ENCODE peak calls at places on chromosomes 12 and 14, in four cellular contexts. Y is suprapubic skin, F is fibroblast of the aortic adventitia, D is B cell. A is an unnamed sample.

GRCh38 chr14:88232783-88233182 is 90.3 kb downstream of the KCNK10 start:
- DNase-seq in D (no peak), Y (no peak), F (no peak), A (no peak)

GRCh38 chr12:75361408-75361807 is 26.9 kb downstream of the GLIPR1L1 start:
- DNase-seq in D (no peak), Y (no peak), F (no peak), A (no peak)

GRCh38 chr12:116539361-116539771 is 19.8 kb upstream of the MAP1LC3B2 start:
- DNase-seq in F (peak; percentile 39), Y (no peak), D (no peak), A (no peak)

GRCh38 chr14:51093371-51094281 is 1.3 kb downstream of the TRIM9 start:
- DNase-seq in F (no peak), Y (no peak), D (peak; percentile 59), A (peak; percentile 54)

GRCh38 chr12:16609140-16609539 is 3.2 kb upstream of the LMO3 start:
- DNase-seq in D (no peak), Y (no peak), F (no peak), A (no peak)

GRCh38 chr14:88825078-88825458 is 617 bp downstream of the TTC8 start:
- DNase-seq in F (peak; percentile 25), D (no peak), Y (no peak), A (no peak)

GRCh38 chr12:27879708-27880107 is 92.8 kb downstream of the PTHLH start:
- DNase-seq in F (no peak), Y (no peak), D (no peak), A (no peak)

GRCh38 chr12:68785358-68785757 is 22.6 kb upstream of the MDM2 start:
- DNase-seq in D (no peak), F (peak; percentile 29), Y (no peak), A (no peak)

GRCh38 chr12:25041006-25041741 is 92.3 kb upstream of the BCAT1 start:
- DNase-seq in Y (no peak), F (peak; percentile 5), D (no peak), A (no peak)

GRCh38 chr12:21350975-21351374 is 16.3 kb upstream of the SLCO1A2 start:
- DNase-seq in F (no peak), Y (no peak), D (no peak), A (no peak)

GRCh38 chr14:24367506-24368214 is at the start of gene NFATC4:
- DNase-seq in D (no peak), F (peak; percentile 99), Y (peak; percentile 88), A (peak; percentile 82)

GRCh38 chr12:114166360-114166759 is 200.2 kb upstream of the RBM19 start:
- DNase-seq in D (no peak), Y (no peak), F (peak; percentile 42), A (peak; percentile 12)

GRCh38 chr14:103007555-103007954 is 49.8 kb downstream of the CDC42BPB start:
- DNase-seq in Y (no peak), D (no peak), F (no peak), A (no peak)

GRCh38 chr12:27772328-27773049 is 7.5 kb upstream of the KLHL42 start:
- DNase-seq in D (no peak), Y (no peak), F (no peak), A (no peak)

GRCh38 chr12:54993181-54993835 is 8.7 kb upstream of the TESPA1 start:
- DNase-seq in F (peak; percentile 73), D (peak; percentile 57), Y (no peak), A (peak; percentile 64)

GRCh38 chr12:58395470-58395869 is 454.1 kb downstream of the ATP23 start:
- DNase-seq in D (no peak), F (no peak), Y (no peak), A (no peak)

GRCh38 chr14:35405304-35405996 is 901 bp upstream of the NFKBIA start:
- DNase-seq in D (no peak), Y (no peak), F (peak; percentile 32), A (no peak)

GRCh38 chr14:68616255-68616902 is 176.5 kb downstream of the ZFP36L1 start:
- DNase-seq in D (no peak), Y (no peak), F (peak; percentile 50), A (no peak)

DNA sequence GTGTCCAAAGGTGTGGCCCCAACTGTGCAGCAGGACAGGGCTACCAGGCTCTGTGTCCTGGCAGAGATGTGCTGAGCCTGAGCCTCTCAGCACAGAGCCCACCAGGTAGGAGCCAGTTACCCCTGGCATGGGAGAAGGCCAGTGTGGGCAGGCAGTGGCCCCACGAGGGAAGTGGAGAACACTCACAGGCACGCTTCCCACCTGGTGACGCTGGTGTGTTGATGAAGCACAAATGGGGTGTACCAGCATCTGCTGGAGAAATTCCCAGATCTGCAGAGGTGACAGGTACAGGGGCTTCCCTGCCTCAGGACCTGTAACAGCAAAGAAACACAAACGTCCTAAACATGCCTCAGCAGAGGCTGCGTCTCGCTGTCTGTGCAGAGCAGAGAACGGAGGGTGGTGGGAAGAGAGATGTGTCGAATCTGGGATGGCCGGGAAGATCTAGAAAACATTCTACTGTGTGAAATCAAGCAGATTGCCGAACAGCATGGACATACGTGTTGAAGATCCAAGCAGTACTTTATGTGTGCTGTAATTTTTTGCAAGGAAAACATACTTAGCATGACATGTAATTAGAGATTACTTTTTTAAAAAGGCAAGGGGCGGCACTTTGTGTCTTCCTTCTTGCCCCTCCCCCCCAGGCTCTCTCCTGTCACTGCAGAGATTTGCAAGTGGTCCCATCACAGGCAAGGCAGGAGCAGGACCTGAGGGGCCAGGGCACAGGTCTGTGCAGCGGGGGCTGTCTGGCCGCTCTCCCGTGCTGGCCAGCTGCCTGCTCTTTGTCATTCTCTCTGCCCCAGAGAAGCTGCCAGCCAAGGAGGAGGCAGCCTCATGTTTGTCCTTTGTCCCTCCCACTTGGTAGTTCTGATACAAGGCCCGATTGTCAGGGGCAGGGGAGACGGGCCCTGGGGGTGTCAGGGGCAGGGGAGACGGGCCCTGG is 17.3 kb downstream of the HIP1R start:
- DNase-seq in D (peak; percentile 34), Y (peak; percentile 67), F (peak; percentile 25), A (no peak)
- TF ChIP-seq CTCF in D (no peak), Y (no peak), F (no peak), A (no peak)

GRCh38 chr12:45285717-45286116 is 69.8 kb downstream of the ANO6 start:
- DNase-seq in F (no peak), Y (no peak), D (no peak), A (no peak)

GRCh38 chr12:45282411-45282810 is 66.5 kb downstream of the ANO6 start:
- DNase-seq in F (no peak), D (no peak), Y (no peak), A (no peak)

GRCh38 chr12:45286621-45287020 is 70.7 kb downstream of the ANO6 start:
- DNase-seq in Y (no peak), F (no peak), D (no peak), A (no peak)

GRCh38 chr12:45281994-45282393 is 66.1 kb downstream of the ANO6 start:
- DNase-seq in Y (no peak), D (no peak), F (peak; percentile 29), A (no peak)

DNA sequence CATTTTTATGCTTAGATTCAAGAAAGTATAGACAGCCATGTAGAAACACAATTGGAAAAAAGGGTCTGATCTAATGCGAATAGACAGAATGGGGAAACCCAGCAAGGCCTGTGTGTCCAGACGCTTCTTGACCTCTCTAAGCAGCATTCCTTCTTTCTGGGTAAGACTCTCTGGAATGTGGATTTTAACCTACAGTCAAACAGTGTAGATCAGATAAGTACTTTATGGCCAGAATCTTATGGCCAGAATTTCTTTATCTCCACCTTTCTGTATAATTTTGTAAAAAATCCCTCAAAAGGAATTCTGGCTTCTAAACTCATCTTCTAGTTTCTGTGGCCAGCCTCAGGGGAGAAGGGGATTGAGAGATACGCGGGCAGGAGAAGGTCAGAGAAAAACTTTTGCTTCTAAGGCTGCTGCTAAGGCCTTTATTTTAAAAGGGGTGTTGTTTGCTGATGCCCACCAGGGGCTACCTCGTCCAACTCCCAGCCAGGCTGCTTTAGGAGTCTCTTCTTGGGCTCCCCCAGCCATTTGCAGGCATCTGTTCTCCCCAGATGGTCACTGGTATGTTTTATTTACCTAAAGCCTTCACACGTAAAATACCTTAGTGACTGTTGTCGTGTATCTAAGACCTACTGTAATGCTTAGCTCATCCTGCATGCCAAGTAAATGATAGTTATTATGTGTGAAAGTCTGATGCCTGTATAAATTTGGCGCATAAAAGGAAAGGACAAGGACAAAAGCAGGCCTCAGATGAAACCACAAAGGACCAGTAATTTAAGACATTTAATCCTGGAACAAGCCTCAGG is 68.4 kb downstream of the ANO6 start:
- DNase-seq in Y (no peak), D (no peak), F (peak; percentile 74), A (no peak)
- TF ChIP-seq CTCF in Y (no peak), D (no peak), F (peak; percentile 24), A (no peak)

DNA sequence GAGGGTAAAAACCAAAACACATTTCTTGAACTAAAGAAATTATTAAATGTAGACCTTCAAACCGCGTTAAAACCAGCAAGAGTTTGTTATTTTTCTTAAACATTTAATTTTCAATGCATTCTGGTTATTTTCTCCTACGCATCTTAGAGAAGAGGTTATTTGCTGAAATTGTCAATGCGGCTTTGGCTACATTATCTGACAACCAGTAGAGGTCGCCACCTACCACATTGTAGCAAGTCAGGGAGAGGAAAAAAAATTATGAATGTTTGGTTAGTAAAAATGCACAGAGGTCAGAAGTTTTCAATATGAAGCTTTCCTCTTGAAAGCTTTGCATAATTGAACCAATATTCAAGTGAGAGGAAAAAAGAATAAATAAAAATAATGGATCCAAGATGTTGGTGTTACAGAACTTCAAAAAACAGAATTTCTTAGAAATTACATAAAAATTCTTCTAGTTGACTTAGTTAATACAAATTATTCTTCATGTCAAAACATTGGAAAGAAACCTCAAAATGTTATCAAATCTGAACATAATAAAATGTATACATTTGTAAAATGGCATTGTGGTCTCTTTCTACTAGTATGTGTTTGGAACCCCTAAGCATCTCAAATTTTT is 159.4 kb upstream of the TMTC2 start:
- DNase-seq in D (no peak), Y (no peak), F (peak; percentile 74), A (peak; percentile 32)
- TF ChIP-seq CTCF in D (peak; percentile 76), Y (peak; percentile 74), F (peak; percentile 96), A (peak; percentile 82)

GRCh38 chr14:93206793-93207467 is at the start of the genes GON7 and UBR7:
- DNase-seq in D (peak; percentile 90), Y (peak; percentile 96), F (peak; percentile 94), A (peak; percentile 94)
- TF ChIP-seq CTCF in D (peak; percentile 21), Y (peak; percentile 40), F (peak; percentile 32), A (peak; percentile 48)